ENCODE peak calls at places on chromosomes 13 and 19, in seven cellular contexts. One of them, this sample, is unnamed.
A peak's percentile ranks its signal among the peaks of the same experiment; 100 is the strongest.

GRCh38 chr13:28379371-28380083 is 115.4 kb downstream of the FLT1 start:
- DNase-seq in tibial nerve: no peak
- DNase-seq in left ventricle myocardium inferior: no peak
- DNase-seq in colonic mucosa: no peak
- DNase-seq in cardiac muscle cell: no peak
- DNase-seq in IMR-90: no peak
- DNase-seq in heart right ventricle: no peak
- DNase-seq in this sample: no peak

GRCh38 chr19:35216833-35217707 is 11.5 kb downstream of the FAM187B start:
- DNase-seq in tibial nerve: peak; percentile 83
- DNase-seq in left ventricle myocardium inferior: no peak
- DNase-seq in colonic mucosa: peak; percentile 47
- DNase-seq in cardiac muscle cell: no peak
- DNase-seq in IMR-90: no peak
- DNase-seq in heart right ventricle: peak; percentile 49
- DNase-seq in this sample: peak; percentile 55

GRCh38 chr13:80336335-80336734 is 4.6 kb downstream of the SPRY2 start:
- DNase-seq in tibial nerve: no peak
- DNase-seq in left ventricle myocardium inferior: no peak
- DNase-seq in colonic mucosa: no peak
- DNase-seq in cardiac muscle cell: no peak
- DNase-seq in IMR-90: peak; percentile 18
- DNase-seq in heart right ventricle: no peak
- DNase-seq in this sample: no peak

GRCh38 chr19:5542665-5543064 is 25.1 kb downstream of the TINCR start:
- DNase-seq in tibial nerve: no peak
- DNase-seq in left ventricle myocardium inferior: no peak
- DNase-seq in colonic mucosa: no peak
- DNase-seq in cardiac muscle cell: peak; percentile 47
- DNase-seq in IMR-90: no peak
- DNase-seq in heart right ventricle: no peak
- DNase-seq in this sample: no peak

GRCh38 chr19:1574763-1575162 is 6.6 kb upstream of the MEX3D start:
- DNase-seq in tibial nerve: no peak
- DNase-seq in left ventricle myocardium inferior: no peak
- DNase-seq in colonic mucosa: no peak
- DNase-seq in cardiac muscle cell: no peak
- DNase-seq in IMR-90: no peak
- DNase-seq in heart right ventricle: no peak
- DNase-seq in this sample: no peak

GRCh38 chr19:29551774-29552173 is 26.0 kb downstream of the VSTM2B start:
- DNase-seq in tibial nerve: no peak
- DNase-seq in left ventricle myocardium inferior: no peak
- DNase-seq in colonic mucosa: no peak
- DNase-seq in cardiac muscle cell: no peak
- DNase-seq in IMR-90: no peak
- DNase-seq in heart right ventricle: no peak
- DNase-seq in this sample: no peak

GRCh38 chr19:4713384-4713951 is 10.2 kb downstream of the DPP9 start:
- DNase-seq in tibial nerve: peak; percentile 70
- DNase-seq in left ventricle myocardium inferior: peak; percentile 85
- DNase-seq in colonic mucosa: peak; percentile 95
- DNase-seq in cardiac muscle cell: no peak
- DNase-seq in IMR-90: peak; percentile 97
- DNase-seq in heart right ventricle: peak; percentile 87
- DNase-seq in this sample: peak; percentile 42

GRCh38 chr19:13099073-13099999 is 3.3 kb downstream of the LYL1 start:
- DNase-seq in tibial nerve: peak; percentile 52
- DNase-seq in left ventricle myocardium inferior: peak; percentile 81
- DNase-seq in colonic mucosa: peak; percentile 81
- DNase-seq in cardiac muscle cell: no peak
- DNase-seq in IMR-90: no peak
- DNase-seq in heart right ventricle: peak; percentile 81
- DNase-seq in this sample: peak; percentile 63

GRCh38 chr13:47147784-47148062 is 250.9 kb upstream of the HTR2A start:
- DNase-seq in tibial nerve: no peak
- DNase-seq in left ventricle myocardium inferior: no peak
- DNase-seq in colonic mucosa: no peak
- DNase-seq in cardiac muscle cell: no peak
- DNase-seq in IMR-90: no peak
- DNase-seq in heart right ventricle: no peak
- DNase-seq in this sample: no peak

GRCh38 chr19:5001547-5002131 is 32.7 kb downstream of the KDM4B start:
- DNase-seq in tibial nerve: no peak
- DNase-seq in left ventricle myocardium inferior: no peak
- DNase-seq in colonic mucosa: no peak
- DNase-seq in cardiac muscle cell: no peak
- DNase-seq in IMR-90: peak; percentile 71
- DNase-seq in heart right ventricle: no peak
- DNase-seq in this sample: peak; percentile 50

GRCh38 chr13:29817604-29818378 is 32.6 kb downstream of the UBL3 start:
- DNase-seq in tibial nerve: no peak
- DNase-seq in left ventricle myocardium inferior: no peak
- DNase-seq in colonic mucosa: no peak
- DNase-seq in cardiac muscle cell: no peak
- DNase-seq in IMR-90: peak; percentile 23
- DNase-seq in heart right ventricle: no peak
- DNase-seq in this sample: no peak

GRCh38 chr19:11152318-11153062 is 3.1 kb downstream of the SPC24 start:
- DNase-seq in tibial nerve: peak; percentile 77
- DNase-seq in left ventricle myocardium inferior: peak; percentile 72
- DNase-seq in colonic mucosa: peak; percentile 73
- DNase-seq in cardiac muscle cell: no peak
- DNase-seq in IMR-90: peak; percentile 78
- DNase-seq in heart right ventricle: peak; percentile 74
- DNase-seq in this sample: no peak

GRCh38 chr13:38045278-38046048 is 175.9 kb upstream of the TRPC4 start:
- DNase-seq in tibial nerve: no peak
- DNase-seq in left ventricle myocardium inferior: no peak
- DNase-seq in colonic mucosa: no peak
- DNase-seq in cardiac muscle cell: peak; percentile 23
- DNase-seq in IMR-90: peak; percentile 33
- DNase-seq in heart right ventricle: no peak
- DNase-seq in this sample: peak; percentile 38

GRCh38 chr19:38023245-38023644 is 116.2 kb downstream of the SIPA1L3 start:
- DNase-seq in tibial nerve: no peak
- DNase-seq in left ventricle myocardium inferior: no peak
- DNase-seq in colonic mucosa: no peak
- DNase-seq in cardiac muscle cell: no peak
- DNase-seq in IMR-90: peak; percentile 67
- DNase-seq in heart right ventricle: no peak
- DNase-seq in this sample: no peak

GRCh38 chr19:34957830-34958751 is 5.9 kb downstream of the ZNF792 start:
- DNase-seq in tibial nerve: no peak
- DNase-seq in left ventricle myocardium inferior: no peak
- DNase-seq in colonic mucosa: no peak
- DNase-seq in cardiac muscle cell: no peak
- DNase-seq in IMR-90: no peak
- DNase-seq in heart right ventricle: no peak
- DNase-seq in this sample: no peak

GRCh38 chr19:30083125-30083681 is 141.2 kb downstream of the URI1 start:
- DNase-seq in tibial nerve: no peak
- DNase-seq in left ventricle myocardium inferior: no peak
- DNase-seq in colonic mucosa: no peak
- DNase-seq in cardiac muscle cell: no peak
- DNase-seq in IMR-90: no peak
- DNase-seq in heart right ventricle: no peak
- DNase-seq in this sample: no peak

GRCh38 chr19:15268192-15268927 is 36.1 kb upstream of the EPHX3 start:
- DNase-seq in tibial nerve: no peak
- DNase-seq in left ventricle myocardium inferior: no peak
- DNase-seq in colonic mucosa: no peak
- DNase-seq in cardiac muscle cell: no peak
- DNase-seq in IMR-90: no peak
- DNase-seq in heart right ventricle: no peak
- DNase-seq in this sample: no peak

GRCh38 chr19:17867087-17867486 is 4.7 kb upstream of the SLC5A5 start:
- DNase-seq in tibial nerve: no peak
- DNase-seq in left ventricle myocardium inferior: no peak
- DNase-seq in colonic mucosa: no peak
- DNase-seq in cardiac muscle cell: no peak
- DNase-seq in IMR-90: no peak
- DNase-seq in heart right ventricle: no peak
- DNase-seq in this sample: no peak

GRCh38 chr13:105587786-105588185 is 947.7 kb downstream of the EFNB2 start:
- DNase-seq in tibial nerve: no peak
- DNase-seq in left ventricle myocardium inferior: no peak
- DNase-seq in colonic mucosa: no peak
- DNase-seq in cardiac muscle cell: no peak
- DNase-seq in IMR-90: peak; percentile 2
- DNase-seq in heart right ventricle: no peak
- DNase-seq in this sample: peak; percentile 41

GRCh38 chr19:29478578-29479565 is 46.9 kb upstream of the VSTM2B start:
- DNase-seq in tibial nerve: no peak
- DNase-seq in left ventricle myocardium inferior: no peak
- DNase-seq in colonic mucosa: no peak
- DNase-seq in cardiac muscle cell: peak; percentile 65
- DNase-seq in IMR-90: no peak
- DNase-seq in heart right ventricle: no peak
- DNase-seq in this sample: peak; percentile 58

GRCh38 chr13:111895896-111896821 is 170.8 kb upstream of the SOX1 start:
- DNase-seq in tibial nerve: no peak
- DNase-seq in left ventricle myocardium inferior: no peak
- DNase-seq in colonic mucosa: no peak
- DNase-seq in cardiac muscle cell: no peak
- DNase-seq in IMR-90: no peak
- DNase-seq in heart right ventricle: no peak
- DNase-seq in this sample: no peak

GRCh38 chr19:45766919-45767346 is 2.1 kb downstream of the SIX5 start:
- DNase-seq in tibial nerve: no peak
- DNase-seq in left ventricle myocardium inferior: no peak
- DNase-seq in colonic mucosa: no peak
- DNase-seq in cardiac muscle cell: peak; percentile 27
- DNase-seq in IMR-90: peak; percentile 16
- DNase-seq in heart right ventricle: no peak
- DNase-seq in this sample: no peak
- H3K4me1 ChIP-seq in tibial nerve: no peaks in the 10 kb centered on the region
- H3K4me1 ChIP-seq in left ventricle myocardium inferior: peaks cover 73% of the 10 kb centered on the region
- H3K4me1 ChIP-seq in colonic mucosa: peaks cover 8% of the 10 kb centered on the region
- H3K4me1 ChIP-seq in cardiac muscle cell: peaks cover 48% of the 10 kb centered on the region
- H3K4me1 ChIP-seq in IMR-90: peaks cover 22% of the 10 kb centered on the region
- H3K4me1 ChIP-seq in heart right ventricle: peaks cover 70% of the 10 kb centered on the region
- H3K4me1 ChIP-seq in this sample: peaks cover 37% of the 10 kb centered on the region

GRCh38 chr19:23395041-23395721 is at the start of gene ZNF91:
- DNase-seq in tibial nerve: peak; percentile 98
- DNase-seq in left ventricle myocardium inferior: peak; percentile 94
- DNase-seq in colonic mucosa: peak; percentile 98
- DNase-seq in cardiac muscle cell: peak; percentile 97
- DNase-seq in IMR-90: peak; percentile 96
- DNase-seq in heart right ventricle: peak; percentile 98
- DNase-seq in this sample: peak; percentile 97

GRCh38 chr19:23391239-23391638 is 4.0 kb downstream of the ZNF91 start:
- DNase-seq in tibial nerve: no peak
- DNase-seq in left ventricle myocardium inferior: no peak
- DNase-seq in colonic mucosa: no peak
- DNase-seq in cardiac muscle cell: no peak
- DNase-seq in IMR-90: no peak
- DNase-seq in heart right ventricle: no peak
- DNase-seq in this sample: no peak

GRCh38 chr19:23392706-23393105 is 2.6 kb downstream of the ZNF91 start:
- DNase-seq in tibial nerve: no peak
- DNase-seq in left ventricle myocardium inferior: no peak
- DNase-seq in colonic mucosa: no peak
- DNase-seq in cardiac muscle cell: no peak
- DNase-seq in IMR-90: no peak
- DNase-seq in heart right ventricle: no peak
- DNase-seq in this sample: no peak

GRCh38 chr19:23393121-23393520 is 2.1 kb downstream of the ZNF91 start:
- DNase-seq in tibial nerve: no peak
- DNase-seq in left ventricle myocardium inferior: no peak
- DNase-seq in colonic mucosa: no peak
- DNase-seq in cardiac muscle cell: no peak
- DNase-seq in IMR-90: no peak
- DNase-seq in heart right ventricle: no peak
- DNase-seq in this sample: no peak
- TF ChIP-seq CTCF in tibial nerve: no peak
- TF ChIP-seq CTCF in left ventricle myocardium inferior: no peak
- TF ChIP-seq CTCF in colonic mucosa: no peak
- TF ChIP-seq CTCF in cardiac muscle cell: no peak
- TF ChIP-seq CTCF in IMR-90: no peak
- TF ChIP-seq CTCF in heart right ventricle: no peak
- TF ChIP-seq CTCF in this sample: no peak

DNA sequence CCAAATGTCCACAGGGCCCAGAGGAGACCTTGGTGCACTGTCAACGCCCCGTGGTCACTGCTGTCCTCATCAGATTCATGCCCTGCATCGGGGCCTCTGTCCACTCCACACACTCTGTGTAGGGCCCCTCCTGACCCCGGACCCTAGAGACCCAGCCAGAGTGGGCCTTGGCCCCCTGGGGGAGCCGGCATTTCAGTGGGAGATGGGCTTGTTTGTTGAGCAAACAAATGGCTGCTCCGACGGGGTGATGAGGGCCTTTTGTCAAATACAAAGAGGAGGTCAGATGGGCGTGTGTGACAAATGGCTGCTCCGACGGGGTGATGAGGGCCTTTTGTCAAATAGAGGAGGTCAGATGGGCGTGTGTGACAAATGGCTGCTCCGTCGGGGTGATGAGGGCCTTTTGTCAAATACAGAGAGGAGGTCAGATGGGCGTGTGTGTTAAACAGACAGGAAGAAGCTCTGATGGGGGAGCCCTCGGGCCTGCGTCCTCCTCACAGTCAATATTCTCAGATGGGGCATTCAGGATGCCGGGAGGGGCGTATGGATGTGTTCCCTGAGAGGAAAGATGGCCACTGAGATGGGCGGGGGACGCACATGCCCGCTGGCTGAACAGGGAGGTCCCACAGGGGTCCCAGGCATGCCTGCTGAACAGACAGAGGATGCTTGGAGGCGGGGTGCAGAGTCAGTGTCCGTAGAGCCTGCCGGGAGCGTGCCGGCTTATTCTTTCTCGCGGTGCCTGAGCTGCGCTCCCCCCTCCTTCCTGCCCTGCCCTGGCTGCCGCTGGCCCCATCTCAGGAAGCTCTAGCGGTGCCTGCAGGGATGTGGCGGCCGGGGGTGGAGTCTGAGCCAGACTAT is 36.3 kb downstream of the SMIM24 start:
- DNase-seq in tibial nerve: no peak
- DNase-seq in left ventricle myocardium inferior: peak; percentile 78
- DNase-seq in colonic mucosa: no peak
- DNase-seq in cardiac muscle cell: peak; percentile 40
- DNase-seq in IMR-90: peak; percentile 47
- DNase-seq in heart right ventricle: peak; percentile 76
- DNase-seq in this sample: peak; percentile 63
- H3K36me3 ChIP-seq in tibial nerve: no peaks in the 10 kb centered on the region
- H3K36me3 ChIP-seq in left ventricle myocardium inferior: peaks cover 42% of the 10 kb centered on the region
- H3K36me3 ChIP-seq in colonic mucosa: no peaks in the 10 kb centered on the region
- H3K36me3 ChIP-seq in cardiac muscle cell: no peaks in the 10 kb centered on the region
- H3K36me3 ChIP-seq in IMR-90: peaks cover 56% of the 10 kb centered on the region
- H3K36me3 ChIP-seq in heart right ventricle: no peaks in the 10 kb centered on the region
- H3K36me3 ChIP-seq in this sample: no peaks in the 10 kb centered on the region

DNA sequence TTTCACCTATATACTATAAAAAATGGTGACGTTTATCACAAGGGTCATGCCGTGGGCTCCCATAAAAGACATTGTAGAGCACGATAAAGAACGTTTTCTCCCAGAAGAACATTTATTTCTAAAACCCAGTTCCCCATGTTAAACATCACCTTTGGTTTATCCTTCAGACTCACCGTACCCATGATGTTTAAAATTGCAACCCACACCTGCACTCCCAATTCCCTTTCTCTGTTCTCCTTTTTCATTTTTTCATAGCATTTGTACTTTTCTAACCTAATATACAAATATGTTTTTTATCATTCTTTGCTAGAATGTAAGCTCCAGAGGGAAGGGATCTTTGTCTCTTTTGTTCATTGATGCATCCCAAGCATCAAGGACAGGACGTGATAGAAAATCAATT is 2.0 kb downstream of the RCBTB2 start:
- DNase-seq in tibial nerve: no peak
- DNase-seq in left ventricle myocardium inferior: no peak
- DNase-seq in colonic mucosa: no peak
- DNase-seq in cardiac muscle cell: no peak
- DNase-seq in IMR-90: no peak
- DNase-seq in heart right ventricle: no peak
- DNase-seq in this sample: no peak
- H3K4me1 ChIP-seq in tibial nerve: no peaks in the 10 kb centered on the region
- H3K4me1 ChIP-seq in left ventricle myocardium inferior: peaks cover 39% of the 10 kb centered on the region
- H3K4me1 ChIP-seq in colonic mucosa: no peaks in the 10 kb centered on the region
- H3K4me1 ChIP-seq in cardiac muscle cell: peaks cover 4% of the 10 kb centered on the region
- H3K4me1 ChIP-seq in IMR-90: peaks cover 5% of the 10 kb centered on the region
- H3K4me1 ChIP-seq in heart right ventricle: peaks cover 68% of the 10 kb centered on the region
- H3K4me1 ChIP-seq in this sample: peaks cover 9% of the 10 kb centered on the region